ENCODE peak calls at places on chromosomes 16 and 17, in eight cellular contexts. H is GM03348; Z is fibroblast of mammary gland; S is activated naive CD4-positive, alpha-beta T cell treated with anti-CD3 and anti-CD28 coated beads, Interleukin-2, amount 50 U/mL, for 16 hours; R is stimulated activated CD4-positive, alpha-beta T cell treated with anti-CD3 and anti-CD28 coated beads, Interleukin-15, amount 100 ng/mL, for 48 hours; V is T-cell; U is M059J; B is renal cortical epithelial cell. I is an unnamed sample.

GRCh38 chr17:63476494-63476856 is 386 bp upstream of the ACE start:
- DNase-seq in B (no peak), V (no peak), U (no peak), H (peak; percentile 61), R (no peak), S (no peak), Z (no peak), I (no peak)

GRCh38 chr16:86683441-86684194 is 105.3 kb downstream of the FOXL1 start:
- DNase-seq in B (no peak), V (no peak), R (no peak), U (no peak), H (no peak), S (no peak), Z (no peak), I (no peak)

GRCh38 chr17:62787358-62787757 is 20.8 kb downstream of the MARCHF10 start:
- DNase-seq in B (no peak), S (no peak), Z (no peak), U (no peak), V (no peak), R (no peak), H (no peak), I (no peak)

GRCh38 chr17:49497147-49498036 is 2.3 kb downstream of the NGFR start:
- DNase-seq in Z (peak; percentile 16), U (peak; percentile 41), V (no peak), S (peak; percentile 16), H (peak; percentile 48), B (no peak), R (no peak), I (no peak)

GRCh38 chr17:70622382-70623260 is 453.3 kb downstream of the KCNJ2 start:
- DNase-seq in R (no peak), U (peak; percentile 20), S (no peak), Z (peak; percentile 25), H (peak; percentile 30), B (peak; percentile 30), V (no peak), I (no peak)

GRCh38 chr17:32697728-32698625 is 178.9 kb downstream of the MYO1D start:
- DNase-seq in S (no peak), H (no peak), B (peak; percentile 16), V (no peak), R (no peak), Z (no peak), U (no peak), I (no peak)

GRCh38 chr16:81625544-81626152 is 153.4 kb upstream of the PLCG2 start:
- DNase-seq in S (no peak), R (no peak), V (no peak), U (peak; percentile 89), Z (peak; percentile 29), B (peak; percentile 80), H (peak; percentile 71), I (no peak)

GRCh38 chr17:61728297-61728836 is 135.0 kb downstream of the BRIP1 start:
- DNase-seq in H (no peak), V (no peak), Z (no peak), S (no peak), U (peak; percentile 3), B (no peak), R (no peak), I (no peak)

GRCh38 chr16:84532299-84532724 is 27.9 kb upstream of the MEAK7 start:
- DNase-seq in B (peak; percentile 99), V (no peak), U (peak; percentile 99), H (peak; percentile 92), S (no peak), R (no peak), Z (peak; percentile 96), I (no peak)

GRCh38 chr17:78818932-78819331 is 21.7 kb downstream of the USP36 start:
- DNase-seq in U (no peak), S (no peak), H (no peak), B (no peak), V (peak; percentile 74), R (no peak), Z (no peak), I (peak; percentile 54)

GRCh38 chr17:78414178-78415162 is 36.0 kb downstream of the PGS1 start:
- DNase-seq in Z (no peak), U (no peak), V (peak; percentile 59), H (no peak), S (peak; percentile 62), R (no peak), B (no peak), I (peak; percentile 59)

GRCh38 chr16:50152386-50152806 is 710 bp upstream of the TENT4B start:
- DNase-seq in H (no peak), S (peak; percentile 69), B (no peak), U (peak; percentile 46), R (peak; percentile 79), Z (peak; percentile 38), V (peak; percentile 67), I (peak; percentile 76)

GRCh38 chr17:73750975-73751374 is 106.7 kb upstream of the SDK2 start:
- DNase-seq in S (no peak), B (no peak), R (no peak), V (no peak), Z (no peak), H (no peak), U (no peak), I (no peak)

GRCh38 chr16:56869513-56870270 is 4.7 kb downstream of the SLC12A3 start:
- DNase-seq in H (no peak), S (peak; percentile 36), B (peak; percentile 37), Z (peak; percentile 39), R (peak; percentile 24), U (peak; percentile 61), V (no peak), I (no peak)

GRCh38 chr17:78946131-78946530 is 20.9 kb upstream of the TIMP2 start:
- DNase-seq in B (no peak), U (no peak), V (no peak), Z (no peak), R (no peak), H (no peak), S (no peak), I (no peak)

GRCh38 chr17:60258313-60258712 is 108.5 kb downstream of the CA4 start:
- DNase-seq in U (no peak), S (no peak), V (no peak), Z (no peak), B (no peak), R (no peak), H (no peak), I (no peak)

GRCh38 chr16:29674188-29674587 is 4.8 kb upstream of the QPRT start:
- DNase-seq in B (peak; percentile 39), V (no peak), U (peak; percentile 21), S (no peak), H (peak; percentile 48), Z (peak; percentile 55), R (no peak), I (no peak)

GRCh38 chr17:36089888-36090836 is at the start of gene CCL3:
- DNase-seq in B (no peak), U (peak; percentile 25), S (no peak), R (peak; percentile 37), V (no peak), H (no peak), Z (no peak), I (no peak)

GRCh38 chr16:3175157-3176153 is 12.5 kb upstream of the OR1F1 start:
- DNase-seq in U (peak; percentile 72), B (no peak), S (peak; percentile 28), Z (peak; percentile 75), R (no peak), V (no peak), H (no peak), I (no peak)

GRCh38 chr16:16191493-16192167 is 31.7 kb downstream of the ABCC6 start:
- DNase-seq in V (no peak), H (no peak), S (no peak), B (no peak), U (no peak), Z (no peak), R (no peak), I (no peak)

GRCh38 chr17:81003711-81004335 is 12.2 kb downstream of the CHMP6 start:
- DNase-seq in H (no peak), B (no peak), Z (no peak), S (no peak), U (no peak), R (no peak), V (no peak), I (no peak)

GRCh38 chr16:5027086-5027485 is 6.6 kb downstream of the NAGPA start:
- DNase-seq in R (no peak), Z (no peak), H (no peak), U (no peak), S (no peak), V (no peak), B (no peak), I (no peak)

GRCh38 chr16:82728901-82729300 is 102.1 kb downstream of the CDH13 start:
- DNase-seq in U (no peak), B (no peak), Z (no peak), R (no peak), S (no peak), H (no peak), V (no peak), I (no peak)

GRCh38 chr17:16449121-16449570 is 33.8 kb downstream of the TRPV2 start:
- DNase-seq in H (peak; percentile 44), Z (peak; percentile 81), R (no peak), B (no peak), V (no peak), S (no peak), U (peak; percentile 71), I (no peak)

GRCh38 chr16:84832488-84833141 is 12.8 kb downstream of the CRISPLD2 start:
- DNase-seq in U (peak; percentile 56), R (no peak), Z (peak; percentile 100), V (no peak), H (peak; percentile 90), S (no peak), B (peak; percentile 92), I (no peak)

GRCh38 chr17:48173191-48173590 is 65.6 kb downstream of the SNX11 start:
- DNase-seq in R (no peak), Z (no peak), B (no peak), U (no peak), H (no peak), S (no peak), V (no peak), I (no peak)

GRCh38 chr17:66474258-66474657 is 171.8 kb downstream of the PRKCA start:
- DNase-seq in Z (no peak), S (no peak), R (no peak), H (no peak), U (no peak), V (no peak), B (no peak), I (no peak)

GRCh38 chr17:39200957-39201510 is 951 bp downstream of the RPL19 start:
- DNase-seq in R (no peak), B (no peak), Z (no peak), H (no peak), U (no peak), S (no peak), V (no peak), I (no peak)

GRCh38 chr17:79020631-79021301 is 3.2 kb upstream of the C1QTNF1 start:
- DNase-seq in V (no peak), Z (no peak), B (no peak), R (no peak), S (no peak), H (no peak), U (peak; percentile 53), I (no peak)

GRCh38 chr17:79630120-79630519 is 19.3 kb upstream of the RBFOX3 start:
- DNase-seq in U (no peak), S (no peak), Z (no peak), V (no peak), H (no peak), B (peak; percentile 52), R (no peak), I (no peak)

GRCh38 chr16:31200821-31201510 is 1.6 kb downstream of the PYCARD start:
- DNase-seq in S (peak; percentile 53), H (peak; percentile 49), R (no peak), U (peak; percentile 72), B (no peak), Z (peak; percentile 48), V (peak; percentile 59), I (peak; percentile 42)

GRCh38 chr17:78046923-78047322 is 81.6 kb downstream of the TMC6 start:
- DNase-seq in R (no peak), U (no peak), V (no peak), B (no peak), H (no peak), Z (no peak), S (no peak), I (no peak)

GRCh38 chr17:66691644-66692500 is 143.0 kb upstream of the CACNG5 start:
- DNase-seq in V (no peak), R (no peak), H (no peak), S (no peak), B (peak; percentile 49), Z (peak; percentile 66), U (peak; percentile 36), I (no peak)

I was measured in CD8-positive, alpha-beta memory T cell.